ENCODE peak calls at places on chromosome 9, in nine cellular contexts. V, K, Z, M, H, P, T, L and O are unnamed samples.

GRCh38 chr9:99785010-99785590 is 36.6 kb upstream of the NR4A3 start:
- DNase-seq in V (no peak), K (no peak), Z (no peak), M (no peak), H (no peak), P (no peak), T (no peak), L (no peak), O (no peak)

GRCh38 chr9:127568618-127568970 is 43.5 kb upstream of the STXBP1 start:
- DNase-seq in V (no peak), K (no peak), Z (peak; percentile 47), M (no peak), H (no peak), P (peak; percentile 55), T (no peak), L (no peak), O (no peak)

GRCh38 chr9:77293949-77294348 is 116.6 kb downstream of the VPS13A start:
- DNase-seq in V (no peak), K (no peak), Z (no peak), M (no peak), H (no peak), P (no peak), T (no peak), L (no peak), O (no peak)

GRCh38 chr9:16136961-16137360 is 584.1 kb downstream of the CCDC171 start:
- DNase-seq in V (peak; percentile 62), K (no peak), Z (peak; percentile 87), M (peak; percentile 54), H (no peak), P (peak; percentile 80), T (peak; percentile 78), L (peak; percentile 43), O (no peak)

GRCh38 chr9:91589101-91589553 is 165.5 kb upstream of the NFIL3 start:
- DNase-seq in V (peak; percentile 78), K (no peak), Z (peak; percentile 55), M (no peak), H (no peak), P (no peak), T (peak; percentile 14), L (peak; percentile 36), O (no peak)

GRCh38 chr9:126587187-126588185 is 26.2 kb upstream of the LMX1B start:
- DNase-seq in V (no peak), K (no peak), Z (peak; percentile 36), M (peak; percentile 51), H (no peak), P (no peak), T (no peak), L (peak; percentile 89), O (no peak)

GRCh38 chr9:107127608-107128007 is 155.5 kb upstream of the RAD23B start:
- DNase-seq in V (no peak), K (no peak), Z (no peak), M (no peak), H (no peak), P (no peak), T (no peak), L (no peak), O (no peak)

GRCh38 chr9:89218040-89218928 is 39.7 kb upstream of the SHC3 start:
- DNase-seq in V (peak; percentile 53), K (no peak), Z (peak; percentile 40), M (no peak), H (no peak), P (no peak), T (no peak), L (no peak), O (no peak)

GRCh38 chr9:5890641-5891040 is at the start of gene MLANA:
- DNase-seq in V (no peak), K (no peak), Z (no peak), M (no peak), H (no peak), P (no peak), T (no peak), L (no peak), O (no peak)

GRCh38 chr9:134391319-134392231 is 65.3 kb downstream of the RXRA start:
- DNase-seq in V (no peak), K (no peak), Z (no peak), M (no peak), H (no peak), P (no peak), T (no peak), L (peak; percentile 65), O (peak; percentile 79)

GRCh38 chr9:134388976-134389375 is 62.7 kb downstream of the RXRA start:
- DNase-seq in V (no peak), K (no peak), Z (no peak), M (no peak), H (no peak), P (no peak), T (no peak), L (no peak), O (no peak)

GRCh38 chr9:134389659-134390058 is 63.4 kb downstream of the RXRA start:
- DNase-seq in V (no peak), K (no peak), Z (no peak), M (no peak), H (no peak), P (no peak), T (no peak), L (no peak), O (no peak)

GRCh38 chr9:134390947-134391318 is 64.7 kb downstream of the RXRA start:
- DNase-seq in V (no peak), K (no peak), Z (no peak), M (no peak), H (no peak), P (no peak), T (no peak), L (no peak), O (no peak)

GRCh38 chr9:134390537-134390936 is 64.3 kb downstream of the RXRA start:
- DNase-seq in V (no peak), K (no peak), Z (no peak), M (no peak), H (no peak), P (peak; percentile 63), T (no peak), L (no peak), O (peak; percentile 74)
- H3K4me1 ChIP-seq in V (peaks cover 15% of the 10 kb centered on the region), K (no peaks in the 10 kb centered on the region), Z (no peaks in the 10 kb centered on the region), M (peaks cover 93% of the 10 kb centered on the region), H (no peaks in the 10 kb centered on the region), P (peaks cover 93% of the 10 kb centered on the region), T (peaks cover 77% of the 10 kb centered on the region), L (peaks cover 100% of the 10 kb centered on the region), O (peaks cover 47% of the 10 kb centered on the region)

DNA sequence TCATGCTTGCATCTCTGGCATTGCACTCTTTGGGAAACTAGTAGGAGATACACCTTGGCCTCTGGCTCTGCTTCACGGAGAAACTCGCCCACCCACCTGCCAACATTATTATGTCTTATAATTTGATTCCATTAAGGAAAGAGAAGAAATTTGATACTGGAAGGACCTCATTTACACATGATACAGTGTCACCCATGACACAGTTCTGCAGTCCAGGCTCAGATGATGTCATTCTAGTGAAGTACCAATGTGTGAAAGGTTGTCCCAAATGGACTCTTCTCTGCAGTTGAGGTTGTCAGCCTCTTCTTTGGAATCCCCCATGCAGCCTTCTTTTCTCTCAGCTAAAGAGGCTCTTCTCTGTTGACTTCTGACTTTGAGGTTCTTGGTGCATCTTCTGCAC is 329.1 kb downstream of the NTRK2 start:
- DNase-seq in V (no peak), K (no peak), Z (no peak), M (no peak), H (no peak), P (no peak), T (no peak), L (no peak), O (no peak)
- H3K36me3 ChIP-seq in V (no peaks in the 10 kb centered on the region), K (no peaks in the 10 kb centered on the region), Z (no peaks in the 10 kb centered on the region), M (no peaks in the 10 kb centered on the region), H (no peaks in the 10 kb centered on the region), P (no peaks in the 10 kb centered on the region), T (no peaks in the 10 kb centered on the region), L (no peaks in the 10 kb centered on the region), O (no peaks in the 10 kb centered on the region)

DNA sequence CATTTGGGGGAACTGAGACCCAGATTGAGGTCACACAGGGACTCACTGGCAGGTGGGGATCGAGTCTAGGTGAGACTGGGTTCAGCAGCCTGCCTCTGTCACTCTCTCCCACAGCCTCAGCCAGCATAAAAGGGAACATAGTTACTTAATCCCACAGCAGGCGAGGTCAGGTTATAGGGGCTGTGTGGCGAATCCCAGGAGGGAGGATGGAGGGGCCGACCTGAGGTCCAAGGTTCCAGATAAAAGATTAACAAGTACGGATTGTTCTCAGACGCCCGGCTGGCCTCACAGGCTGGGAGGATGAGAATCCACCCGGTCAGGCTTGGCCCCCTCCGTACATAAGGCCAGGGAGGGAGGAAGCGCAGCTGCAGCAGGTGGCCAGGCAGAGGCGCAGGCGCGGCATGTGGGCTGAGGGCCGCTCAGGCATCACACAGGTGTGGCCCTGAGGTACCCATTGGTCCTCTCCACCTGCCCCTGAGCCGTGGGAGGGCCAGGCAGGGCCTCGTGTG is 3.3 kb downstream of the SUSD3 start:
- DNase-seq in V (no peak), K (no peak), Z (no peak), M (no peak), H (peak; percentile 97), P (no peak), T (no peak), L (no peak), O (no peak)
- H3K4me1 ChIP-seq in V (peaks cover 11% of the 10 kb centered on the region), K (peaks cover 7% of the 10 kb centered on the region), Z (peaks cover 8% of the 10 kb centered on the region), M (peaks cover 34% of the 10 kb centered on the region), H (peaks cover 77% of the 10 kb centered on the region), P (no peaks in the 10 kb centered on the region), T (peaks cover 5% of the 10 kb centered on the region), L (peaks cover 23% of the 10 kb centered on the region), O (peaks cover 75% of the 10 kb centered on the region)

GRCh38 chr9:132266017-132266416 is 88.8 kb downstream of the SETX start:
- DNase-seq in V (no peak), K (no peak), Z (no peak), M (no peak), H (no peak), P (no peak), T (no peak), L (no peak), O (no peak)
- H3K36me3 ChIP-seq in V (peaks cover 89% of the 10 kb centered on the region), K (peaks cover 18% of the 10 kb centered on the region), Z (peaks cover 79% of the 10 kb centered on the region), M (peaks cover 40% of the 10 kb centered on the region), H (peaks cover 94% of the 10 kb centered on the region), P (peaks cover 10% of the 10 kb centered on the region), T (peaks cover 62% of the 10 kb centered on the region), L (peaks cover 19% of the 10 kb centered on the region), O (peaks cover 60% of the 10 kb centered on the region)

DNA sequence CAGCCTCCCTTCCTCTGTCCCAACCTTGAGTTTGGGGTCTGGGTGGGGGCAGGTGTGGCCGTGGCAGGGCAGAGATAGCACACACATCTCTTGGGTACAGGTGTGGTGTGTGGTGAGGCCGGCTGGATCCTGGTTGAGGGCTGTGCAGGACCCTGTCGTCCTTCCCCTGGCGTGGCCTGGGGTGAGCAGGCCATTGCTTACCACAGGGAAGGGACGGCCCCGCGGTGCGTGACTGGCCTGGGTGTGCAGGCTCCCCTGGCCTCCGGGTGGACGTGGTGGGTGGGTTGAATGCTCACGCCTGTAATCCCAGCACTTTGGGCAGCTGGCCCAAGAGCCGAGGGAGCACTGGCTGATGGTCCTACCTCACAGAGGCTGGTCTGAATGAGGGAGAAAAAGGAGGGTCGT is 1.2 kb downstream of the ARRDC1 start:
- DNase-seq in V (no peak), K (peak; percentile 30), Z (peak; percentile 36), M (no peak), H (no peak), P (peak; percentile 66), T (no peak), L (no peak), O (no peak)
- H3K4me1 ChIP-seq in V (peaks cover 14% of the 10 kb centered on the region), K (peaks cover 52% of the 10 kb centered on the region), Z (peaks cover 9% of the 10 kb centered on the region), M (peaks cover 54% of the 10 kb centered on the region), H (peaks cover 41% of the 10 kb centered on the region), P (peaks cover 19% of the 10 kb centered on the region), T (peaks cover 19% of the 10 kb centered on the region), L (peaks cover 46% of the 10 kb centered on the region), O (peaks cover 20% of the 10 kb centered on the region)

GRCh38 chr9:131597246-131597645 is 51.9 kb downstream of the PRRT1B start:
- DNase-seq in V (no peak), K (no peak), Z (no peak), M (no peak), H (no peak), P (no peak), T (no peak), L (no peak), O (no peak)
- H3K36me3 ChIP-seq in V (peaks cover 60% of the 10 kb centered on the region), K (no peaks in the 10 kb centered on the region), Z (no peaks in the 10 kb centered on the region), M (peaks cover 57% of the 10 kb centered on the region), H (peaks cover 97% of the 10 kb centered on the region), P (peaks cover 12% of the 10 kb centered on the region), T (peaks cover 84% of the 10 kb centered on the region), L (peaks cover 60% of the 10 kb centered on the region), O (peaks cover 62% of the 10 kb centered on the region)